ENCODE peak calls at places on chromosomes 16 and 17, in six cellular contexts. One of them, this sample, is unnamed. For H3K27me3 and H3K4me1, the result is how much of the 10 kb centered on the place peaks cover.

GRCh38 chr16:25747160-25747758 is 55.5 kb downstream of the HS3ST4 start:
- DNase-seq in effector memory CD4-positive, alpha-beta T cell: no peak
- DNase-seq in mesendoderm: peak
- DNase-seq in fibroblast of lung: no peak
- DNase-seq in suprapubic skin: no peak
- DNase-seq in heart left ventricle: no peak
- DNase-seq in this sample: no peak

GRCh38 chr17:33750943-33751701 is 458.0 kb upstream of the ASIC2 start:
- DNase-seq in effector memory CD4-positive, alpha-beta T cell: peak
- DNase-seq in mesendoderm: peak
- DNase-seq in suprapubic skin: no peak
- DNase-seq in fibroblast of lung: peak
- DNase-seq in heart left ventricle: peak
- DNase-seq in this sample: peak

GRCh38 chr17:79536212-79536840 is 74.5 kb downstream of the RBFOX3 start:
- DNase-seq in mesendoderm: no peak
- DNase-seq in fibroblast of lung: no peak
- DNase-seq in effector memory CD4-positive, alpha-beta T cell: no peak
- DNase-seq in heart left ventricle: no peak
- DNase-seq in suprapubic skin: no peak
- DNase-seq in this sample: no peak

GRCh38 chr16:89700100-89700648 is 1.3 kb downstream of the SPATA2L start:
- DNase-seq in heart left ventricle: peak
- DNase-seq in effector memory CD4-positive, alpha-beta T cell: peak
- DNase-seq in fibroblast of lung: peak
- DNase-seq in suprapubic skin: peak
- DNase-seq in mesendoderm: peak
- DNase-seq in this sample: peak

GRCh38 chr16:72810480-72810879 is 237.4 kb downstream of the ZFHX3 start:
- DNase-seq in mesendoderm: no peak
- DNase-seq in effector memory CD4-positive, alpha-beta T cell: no peak
- DNase-seq in suprapubic skin: no peak
- DNase-seq in heart left ventricle: no peak
- DNase-seq in fibroblast of lung: no peak
- DNase-seq in this sample: no peak

GRCh38 chr17:3732171-3732570 is 8.5 kb downstream of the HASPIN start:
- DNase-seq in fibroblast of lung: no peak
- DNase-seq in suprapubic skin: no peak
- DNase-seq in mesendoderm: peak
- DNase-seq in effector memory CD4-positive, alpha-beta T cell: no peak
- DNase-seq in heart left ventricle: no peak
- DNase-seq in this sample: no peak

GRCh38 chr16:5461141-5461540 is 363.5 kb upstream of the EEF2KMT start:
- DNase-seq in effector memory CD4-positive, alpha-beta T cell: no peak
- DNase-seq in suprapubic skin: no peak
- DNase-seq in heart left ventricle: no peak
- DNase-seq in mesendoderm: no peak
- DNase-seq in fibroblast of lung: no peak
- DNase-seq in this sample: no peak

GRCh38 chr17:61202564-61202963 is 197.1 kb upstream of the TBX2 start:
- DNase-seq in effector memory CD4-positive, alpha-beta T cell: no peak
- DNase-seq in fibroblast of lung: peak
- DNase-seq in heart left ventricle: no peak
- DNase-seq in mesendoderm: no peak
- DNase-seq in suprapubic skin: no peak
- DNase-seq in this sample: no peak

GRCh38 chr16:17459903-17460521 is 10.7 kb downstream of the XYLT1 start:
- DNase-seq in fibroblast of lung: no peak
- DNase-seq in heart left ventricle: no peak
- DNase-seq in mesendoderm: no peak
- DNase-seq in effector memory CD4-positive, alpha-beta T cell: no peak
- DNase-seq in suprapubic skin: no peak
- DNase-seq in this sample: no peak

GRCh38 chr17:72614871-72615626 is 477.4 kb downstream of the SLC39A11 start:
- DNase-seq in fibroblast of lung: peak
- DNase-seq in mesendoderm: peak
- DNase-seq in effector memory CD4-positive, alpha-beta T cell: no peak
- DNase-seq in suprapubic skin: no peak
- DNase-seq in heart left ventricle: no peak
- DNase-seq in this sample: no peak

GRCh38 chr16:5509794-5510193 is 412.2 kb upstream of the EEF2KMT start:
- DNase-seq in mesendoderm: no peak
- DNase-seq in suprapubic skin: no peak
- DNase-seq in fibroblast of lung: no peak
- DNase-seq in heart left ventricle: no peak
- DNase-seq in effector memory CD4-positive, alpha-beta T cell: no peak
- DNase-seq in this sample: no peak

GRCh38 chr16:89256651-89257254 is 39.2 kb downstream of the ZNF778 start:
- DNase-seq in heart left ventricle: peak
- DNase-seq in mesendoderm: peak
- DNase-seq in effector memory CD4-positive, alpha-beta T cell: peak
- DNase-seq in suprapubic skin: no peak
- DNase-seq in fibroblast of lung: peak
- DNase-seq in this sample: peak

GRCh38 chr17:78022425-78022824 is 63.9 kb downstream of the TNRC6C start:
- DNase-seq in effector memory CD4-positive, alpha-beta T cell: no peak
- DNase-seq in fibroblast of lung: no peak
- DNase-seq in heart left ventricle: no peak
- DNase-seq in mesendoderm: no peak
- DNase-seq in suprapubic skin: no peak
- DNase-seq in this sample: no peak

GRCh38 chr17:76141212-76142043 is at the start of gene FOXJ1:
- DNase-seq in suprapubic skin: no peak
- DNase-seq in effector memory CD4-positive, alpha-beta T cell: peak
- DNase-seq in mesendoderm: peak
- DNase-seq in heart left ventricle: peak
- DNase-seq in fibroblast of lung: peak
- DNase-seq in this sample: peak

GRCh38 chr17:76139261-76139752 is 1.7 kb downstream of the FOXJ1 start:
- DNase-seq in suprapubic skin: no peak
- DNase-seq in fibroblast of lung: no peak
- DNase-seq in mesendoderm: no peak
- DNase-seq in effector memory CD4-positive, alpha-beta T cell: no peak
- DNase-seq in heart left ventricle: peak
- DNase-seq in this sample: no peak

GRCh38 chr17:76140661-76141211 is 309 bp downstream of the FOXJ1 start:
- DNase-seq in mesendoderm: no peak
- DNase-seq in heart left ventricle: no peak
- DNase-seq in effector memory CD4-positive, alpha-beta T cell: no peak
- DNase-seq in fibroblast of lung: no peak
- DNase-seq in suprapubic skin: no peak
- DNase-seq in this sample: no peak

GRCh38 chr17:76139801-76140660 is 1.0 kb downstream of the FOXJ1 start:
- DNase-seq in suprapubic skin: no peak
- DNase-seq in effector memory CD4-positive, alpha-beta T cell: no peak
- DNase-seq in heart left ventricle: peak
- DNase-seq in fibroblast of lung: no peak
- DNase-seq in mesendoderm: peak
- DNase-seq in this sample: no peak

GRCh38 chr17:76142044-76143041 is 1.3 kb upstream of the FOXJ1 start:
- DNase-seq in suprapubic skin: no peak
- DNase-seq in heart left ventricle: peak
- DNase-seq in mesendoderm: no peak
- DNase-seq in effector memory CD4-positive, alpha-beta T cell: no peak
- DNase-seq in fibroblast of lung: no peak
- DNase-seq in this sample: no peak
- H3K27me3 ChIP-seq in suprapubic skin: under half
- H3K27me3 ChIP-seq in heart left ventricle: under half
- H3K27me3 ChIP-seq in mesendoderm: under half
- H3K27me3 ChIP-seq in effector memory CD4-positive, alpha-beta T cell: under half
- H3K27me3 ChIP-seq in fibroblast of lung: under half
- H3K27me3 ChIP-seq in this sample: under half

DNA sequence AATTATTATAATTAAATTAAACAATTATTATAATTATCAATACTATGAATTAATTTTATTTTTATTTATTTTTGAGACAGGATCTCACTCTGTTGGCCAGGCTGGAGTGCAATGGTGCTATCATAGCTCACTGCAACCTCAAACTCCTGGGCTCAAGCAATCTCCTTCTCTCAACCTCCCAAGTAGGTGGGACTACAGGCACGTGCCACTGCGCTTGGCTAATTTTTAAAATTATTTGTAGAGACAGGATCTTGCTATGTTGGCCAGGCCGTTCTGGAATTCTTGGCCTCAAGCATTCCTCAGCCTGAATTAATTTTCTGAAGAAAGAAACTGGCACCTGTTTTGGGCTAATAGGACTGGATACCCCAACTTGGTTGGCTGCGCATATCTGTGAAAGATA is 10.3 kb downstream of the GNA13 start:
- DNase-seq in effector memory CD4-positive, alpha-beta T cell: no peak
- DNase-seq in mesendoderm: no peak
- DNase-seq in heart left ventricle: no peak
- DNase-seq in suprapubic skin: no peak
- DNase-seq in fibroblast of lung: no peak
- DNase-seq in this sample: no peak
- H3K4me1 ChIP-seq in effector memory CD4-positive, alpha-beta T cell: half or more
- H3K4me1 ChIP-seq in mesendoderm: under half
- H3K4me1 ChIP-seq in heart left ventricle: half or more
- H3K4me1 ChIP-seq in suprapubic skin: half or more
- H3K4me1 ChIP-seq in fibroblast of lung: under half
- H3K4me1 ChIP-seq in this sample: under half

GRCh38 chr16:85832578-85833539 is 33.4 kb downstream of the COX4I1 start:
- DNase-seq in mesendoderm: no peak
- DNase-seq in heart left ventricle: no peak
- DNase-seq in fibroblast of lung: no peak
- DNase-seq in suprapubic skin: no peak
- DNase-seq in effector memory CD4-positive, alpha-beta T cell: no peak
- DNase-seq in this sample: no peak

GRCh38 chr16:85826686-85827247 is 27.3 kb downstream of the COX4I1 start:
- DNase-seq in mesendoderm: no peak
- DNase-seq in heart left ventricle: no peak
- DNase-seq in effector memory CD4-positive, alpha-beta T cell: no peak
- DNase-seq in fibroblast of lung: no peak
- DNase-seq in suprapubic skin: no peak
- DNase-seq in this sample: no peak

GRCh38 chr16:85829751-85830445 is 30.4 kb downstream of the COX4I1 start:
- DNase-seq in effector memory CD4-positive, alpha-beta T cell: no peak
- DNase-seq in suprapubic skin: no peak
- DNase-seq in mesendoderm: no peak
- DNase-seq in heart left ventricle: no peak
- DNase-seq in fibroblast of lung: no peak
- DNase-seq in this sample: no peak

GRCh38 chr16:85828166-85828565 is 28.7 kb downstream of the COX4I1 start:
- DNase-seq in suprapubic skin: no peak
- DNase-seq in effector memory CD4-positive, alpha-beta T cell: no peak
- DNase-seq in fibroblast of lung: no peak
- DNase-seq in heart left ventricle: no peak
- DNase-seq in mesendoderm: no peak
- DNase-seq in this sample: no peak

DNA sequence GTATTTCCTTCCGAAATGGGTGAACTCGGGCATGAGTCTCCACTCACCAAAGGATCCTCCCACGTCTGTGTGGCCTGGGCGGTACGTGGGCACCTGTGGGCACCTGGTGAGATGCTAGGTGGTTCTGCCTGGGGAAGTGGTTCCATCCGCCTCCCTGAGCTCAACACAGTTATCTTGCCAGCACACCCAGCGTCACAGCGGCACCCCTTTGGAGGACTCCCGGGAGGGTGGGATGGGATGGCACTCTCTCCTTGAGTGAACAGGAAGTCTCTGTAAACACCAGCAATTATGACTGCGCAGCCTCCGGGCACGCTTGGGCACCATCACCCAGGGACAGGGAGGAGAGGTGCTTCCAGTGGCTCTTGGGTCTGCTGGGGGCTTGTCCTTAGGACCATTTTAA is 29.8 kb downstream of the COX4I1 start:
- DNase-seq in fibroblast of lung: no peak
- DNase-seq in suprapubic skin: no peak
- DNase-seq in heart left ventricle: no peak
- DNase-seq in mesendoderm: no peak
- DNase-seq in effector memory CD4-positive, alpha-beta T cell: no peak
- DNase-seq in this sample: no peak
- H3K27me3 ChIP-seq in fibroblast of lung: under half
- H3K27me3 ChIP-seq in suprapubic skin: under half
- H3K27me3 ChIP-seq in heart left ventricle: under half
- H3K27me3 ChIP-seq in mesendoderm: under half
- H3K27me3 ChIP-seq in effector memory CD4-positive, alpha-beta T cell: under half
- H3K27me3 ChIP-seq in this sample: under half

DNA sequence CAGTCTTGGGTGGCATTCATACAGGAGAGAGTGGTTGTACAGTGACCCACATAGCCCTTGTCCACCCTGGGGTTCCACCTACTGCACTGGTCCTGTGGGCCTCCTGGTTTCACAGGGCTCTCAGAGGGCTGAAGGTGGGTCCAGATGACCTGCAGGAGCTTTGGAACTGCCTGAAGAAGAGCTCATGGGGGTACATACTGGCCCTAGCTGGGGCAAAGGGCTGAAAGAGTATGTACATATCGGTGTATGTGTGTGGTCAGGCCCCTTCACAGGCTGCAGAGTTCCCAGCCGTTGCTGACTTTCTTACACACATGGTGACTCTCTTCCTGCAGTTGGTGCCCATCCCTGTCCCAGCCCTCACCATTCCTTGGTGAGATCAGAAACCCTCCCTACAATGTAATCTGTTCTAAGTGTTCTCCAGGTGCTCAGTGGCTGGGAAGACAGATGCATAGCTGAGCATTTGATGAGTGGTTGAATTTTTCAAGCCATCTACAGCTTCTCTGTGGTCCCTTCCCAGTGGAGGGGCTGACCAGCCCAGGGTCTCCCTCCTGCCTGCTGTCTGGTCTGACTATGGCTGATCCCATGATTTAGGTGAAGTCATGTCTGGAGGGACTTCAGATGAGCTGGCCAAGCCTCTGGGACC is 2.5 kb upstream of the NFATC3 start:
- DNase-seq in heart left ventricle: no peak
- DNase-seq in suprapubic skin: no peak
- DNase-seq in effector memory CD4-positive, alpha-beta T cell: no peak
- DNase-seq in mesendoderm: no peak
- DNase-seq in fibroblast of lung: no peak
- DNase-seq in this sample: no peak
- H3K4me1 ChIP-seq in heart left ventricle: half or more
- H3K4me1 ChIP-seq in suprapubic skin: half or more
- H3K4me1 ChIP-seq in effector memory CD4-positive, alpha-beta T cell: half or more
- H3K4me1 ChIP-seq in mesendoderm: under half
- H3K4me1 ChIP-seq in fibroblast of lung: under half
- H3K4me1 ChIP-seq in this sample: under half

GRCh38 chr16:84307209-84307954 is 12.7 kb downstream of the WFDC1 start:
- DNase-seq in fibroblast of lung: no peak
- DNase-seq in heart left ventricle: no peak
- DNase-seq in mesendoderm: no peak
- DNase-seq in suprapubic skin: no peak
- DNase-seq in effector memory CD4-positive, alpha-beta T cell: no peak
- DNase-seq in this sample: no peak

GRCh38 chr16:84308120-84308519 is 13.4 kb downstream of the WFDC1 start:
- DNase-seq in suprapubic skin: no peak
- DNase-seq in fibroblast of lung: no peak
- DNase-seq in effector memory CD4-positive, alpha-beta T cell: no peak
- DNase-seq in heart left ventricle: peak
- DNase-seq in mesendoderm: peak
- DNase-seq in this sample: peak

GRCh38 chr16:84303516-84303915 is 8.8 kb downstream of the WFDC1 start:
- DNase-seq in heart left ventricle: no peak
- DNase-seq in fibroblast of lung: no peak
- DNase-seq in mesendoderm: no peak
- DNase-seq in suprapubic skin: no peak
- DNase-seq in effector memory CD4-positive, alpha-beta T cell: no peak
- DNase-seq in this sample: no peak

GRCh38 chr16:84303023-84303422 is 8.3 kb downstream of the WFDC1 start:
- DNase-seq in fibroblast of lung: peak
- DNase-seq in suprapubic skin: no peak
- DNase-seq in effector memory CD4-positive, alpha-beta T cell: no peak
- DNase-seq in mesendoderm: no peak
- DNase-seq in heart left ventricle: no peak
- DNase-seq in this sample: peak

GRCh38 chr16:84306564-84306963 is 11.9 kb downstream of the WFDC1 start:
- DNase-seq in mesendoderm: no peak
- DNase-seq in suprapubic skin: no peak
- DNase-seq in effector memory CD4-positive, alpha-beta T cell: no peak
- DNase-seq in fibroblast of lung: no peak
- DNase-seq in heart left ventricle: no peak
- DNase-seq in this sample: no peak
- H3K27me3 ChIP-seq in mesendoderm: under half
- H3K27me3 ChIP-seq in suprapubic skin: under half
- H3K27me3 ChIP-seq in effector memory CD4-positive, alpha-beta T cell: under half
- H3K27me3 ChIP-seq in fibroblast of lung: under half
- H3K27me3 ChIP-seq in heart left ventricle: under half
- H3K27me3 ChIP-seq in this sample: under half